ENCODE peak calls at places on chromosomes 3 and 15, in nine cellular contexts. S is head of caudate nucleus; F is stimulated activated naive CD4-positive, alpha-beta T cell; R is germinal center; Z is stimulated activated CD4-positive, alpha-beta T cell treated with anti-CD3 and anti-CD28 coated beads, Interleukin-12 subunit alpha, Interleukin-12 subunit beta, amount 100 ng/mL, for 48 hours; U is T-helper 17 cell; P is naive thymus-derived CD8-positive, alpha-beta T cell; Y is substantia nigra; H is fibroblast of villous mesenchyme. W is an unnamed sample.

GRCh38 chr3:188170461-188171459 is 16.8 kb downstream of the LPP start:
- DNase-seq in S (no peak), F (peak), R (no peak), Z (no peak), U (no peak), P (peak), Y (no peak), H (no peak), W (no peak)

GRCh38 chr3:158801200-158801599 is 654 bp upstream of the MFSD1 start:
- DNase-seq in S (peak), F (no peak), R (no peak), Z (no peak), U (no peak), P (no peak), Y (no peak), H (no peak), W (no peak)

GRCh38 chr3:151916781-151917180 is 43.3 kb downstream of the SUCNR1 start:
- DNase-seq in S (no peak), F (no peak), R (no peak), Z (no peak), U (no peak), P (no peak), Y (no peak), H (no peak), W (no peak)

GRCh38 chr3:69510481-69511031 is 124.7 kb upstream of the FRMD4B start:
- DNase-seq in S (no peak), F (no peak), R (no peak), Z (no peak), U (no peak), P (no peak), Y (no peak), H (no peak), W (no peak)

GRCh38 chr3:118501152-118501551 is 533.5 kb downstream of the IGSF11 start:
- DNase-seq in S (peak), F (no peak), R (peak), Z (no peak), U (no peak), P (no peak), Y (peak), H (no peak), W (no peak)

GRCh38 chr3:16917256-16917935 is 32.6 kb downstream of the PLCL2 start:
- DNase-seq in S (no peak), F (no peak), R (no peak), Z (no peak), U (no peak), P (no peak), Y (no peak), H (no peak), W (no peak)

GRCh38 chr3:130907500-130907899 is 13.6 kb downstream of the ATP2C1 start:
- DNase-seq in S (no peak), F (no peak), R (no peak), Z (no peak), U (no peak), P (no peak), Y (no peak), H (no peak), W (no peak)

GRCh38 chr15:40764766-40765136 is 883 bp downstream of the GCHFR start:
- DNase-seq in S (no peak), F (no peak), R (no peak), Z (no peak), U (no peak), P (no peak), Y (no peak), H (no peak), W (no peak)

GRCh38 chr3:123733805-123734526 is 149.1 kb upstream of the HACD2 start:
- DNase-seq in S (no peak), F (no peak), R (no peak), Z (no peak), U (no peak), P (no peak), Y (no peak), H (peak), W (no peak)

GRCh38 chr15:48049736-48050135 is 71.1 kb upstream of the SLC24A5 start:
- DNase-seq in S (no peak), F (no peak), R (no peak), Z (no peak), U (no peak), P (no peak), Y (no peak), H (peak), W (no peak)